ENCODE peak calls at places on chromosomes 13 and 19, in four cellular contexts. V, J, S and P are unnamed samples. For H3K27me3, the result is how much of the 10 kb centered on the place peaks cover.

GRCh38 chr13:44762946-44763345 is 186.8 kb upstream of the TSC22D1 start:
- DNase-seq in S (no peak), J (no peak), V (no peak), P (no peak)

GRCh38 chr19:56269348-56269747 is 3.2 kb upstream of the EDDM13 start:
- DNase-seq in V (no peak), S (no peak), J (no peak), P (no peak)

GRCh38 chr19:5585461-5586299 is 17.9 kb upstream of the TINCR start:
- DNase-seq in J (peak), V (peak), S (no peak), P (no peak)

GRCh38 chr19:18796239-18796638 is 5.1 kb upstream of the COMP start:
- DNase-seq in J (no peak), S (no peak), V (no peak), P (no peak)

GRCh38 chr19:5184930-5185329 is 155.7 kb downstream of the PTPRS start:
- DNase-seq in V (no peak), S (no peak), J (no peak), P (no peak)

GRCh38 chr13:66528903-66529576 is 701.1 kb downstream of the PCDH9 start:
- DNase-seq in V (no peak), J (no peak), S (no peak), P (no peak)

GRCh38 chr13:87287721-87288120 is 383.4 kb upstream of the SLITRK5 start:
- DNase-seq in J (no peak), S (no peak), V (no peak), P (no peak)

GRCh38 chr13:114105351-114106225 is 26.8 kb downstream of the RASA3 start:
- DNase-seq in J (no peak), V (no peak), S (no peak), P (no peak)

GRCh38 chr19:39411832-39412099 is 703 bp upstream of the PLEKHG2 start:
- DNase-seq in S (peak), V (no peak), J (peak), P (peak)

GRCh38 chr13:102901615-102902305 is 55.9 kb downstream of the ERCC5 start:
- DNase-seq in V (no peak), S (no peak), J (no peak), P (no peak)

GRCh38 chr13:70125693-70126092 is 17.4 kb upstream of the KLHL1 start:
- DNase-seq in S (no peak), J (peak), V (no peak), P (no peak)

GRCh38 chr13:94252209-94252608 is 227.3 kb downstream of the DCT start:
- DNase-seq in J (no peak), S (no peak), V (no peak), P (no peak)

GRCh38 chr19:6394831-6395230 is 1.9 kb upstream of the GTF2F1 start:
- DNase-seq in V (no peak), J (no peak), S (no peak), P (no peak)

GRCh38 chr19:45340232-45340898 is at the start of gene KLC3:
- DNase-seq in J (peak), S (no peak), V (no peak), P (no peak)

GRCh38 chr13:57136093-57136492 is 4.6 kb upstream of the PRR20A start:
- DNase-seq in V (no peak), J (no peak), S (no peak), P (no peak)

GRCh38 chr19:10780368-10780767 is 55.6 kb downstream of the TMED1 start:
- DNase-seq in S (no peak), V (no peak), J (no peak), P (no peak)

GRCh38 chr13:21022694-21023325 is 38.6 kb downstream of the LATS2 start:
- DNase-seq in J (no peak), V (no peak), S (peak), P (no peak)

GRCh38 chr19:7926021-7926726 is at the start of gene CTXN1:
- DNase-seq in V (no peak), S (no peak), J (peak), P (no peak)

GRCh38 chr19:56566904-56567273 is 379 bp upstream of the ZNF470 start:
- DNase-seq in V (no peak), J (no peak), S (no peak), P (no peak)

GRCh38 chr13:21475115-21475514 is 16.0 kb upstream of the ZDHHC20 start:
- DNase-seq in J (no peak), V (no peak), S (no peak), P (no peak)

GRCh38 chr19:44939668-44940067 is 2.4 kb upstream of the APOC4 start:
- DNase-seq in S (peak), J (no peak), V (no peak), P (no peak)

GRCh38 chr19:34489175-34489574 is 7.6 kb downstream of the WTIP start:
- DNase-seq in S (no peak), V (no peak), J (no peak), P (no peak)

GRCh38 chr13:49967456-49967855 is 29.4 kb upstream of the TRIM13 start:
- DNase-seq in V (no peak), S (no peak), J (no peak), P (no peak)

GRCh38 chr19:57171551-57172081 is 4.3 kb upstream of the DUXA start:
- DNase-seq in V (no peak), S (peak), J (peak), P (no peak)

GRCh38 chr19:42108527-42109389 is 23.5 kb downstream of the POU2F2 start:
- DNase-seq in V (peak), S (peak), J (peak), P (peak)

GRCh38 chr13:113930711-113931637 is 42.9 kb downstream of the C13orf46 start:
- DNase-seq in S (no peak), J (no peak), V (no peak), P (peak)

GRCh38 chr19:13053761-13054604 is 48.7 kb downstream of the LYL1 start:
- DNase-seq in S (peak), J (no peak), V (no peak), P (no peak)

GRCh38 chr19:34851277-34851804 is 75.4 kb upstream of the ZNF30 start:
- DNase-seq in S (peak), V (no peak), J (no peak), P (no peak)

GRCh38 chr13:45119469-45119989 is 781 bp upstream of the GTF2F2 start:
- DNase-seq in J (no peak), V (no peak), S (no peak), P (peak)

DNA sequence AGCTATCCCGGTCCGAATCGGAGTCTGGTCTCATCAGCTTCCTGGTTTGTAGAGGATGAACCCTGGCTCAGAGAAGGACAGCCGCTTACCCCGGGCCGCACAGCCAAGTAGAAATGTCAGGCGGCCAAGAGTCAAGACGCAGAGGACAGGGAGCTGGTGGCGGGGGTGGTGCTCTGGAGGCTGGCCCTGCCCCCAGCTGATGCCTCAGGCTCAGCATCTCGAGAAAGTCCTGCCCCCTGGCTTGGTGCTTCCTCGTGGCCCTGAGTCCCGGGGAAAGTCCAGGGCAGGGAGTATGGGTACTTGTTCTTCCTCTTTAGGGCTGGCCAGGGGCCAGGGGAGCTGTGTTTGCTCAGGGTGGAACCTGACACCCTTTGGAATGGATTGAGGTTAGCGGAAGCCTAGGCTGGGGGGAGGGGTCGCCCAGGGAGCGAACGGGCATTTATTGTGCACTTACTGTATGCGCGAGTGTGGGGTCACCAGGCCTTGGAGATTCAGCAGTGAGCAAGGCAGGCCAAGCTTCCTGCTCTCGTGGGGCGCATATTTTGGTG is 2.2 kb downstream of the TJP3 start:
- DNase-seq in V (no peak), J (peak), S (peak), P (no peak)
- TF ChIP-seq SUZ12 in V (no peak), J (no peak), S (no peak), P (no peak)

GRCh38 chr13:27826379-27827353 is 34.4 kb downstream of the GSX1 start:
- DNase-seq in V (peak), J (peak), S (peak), P (peak)

GRCh38 chr13:27825153-27825552 is 32.9 kb downstream of the GSX1 start:
- DNase-seq in J (no peak), S (no peak), V (no peak), P (no peak)

GRCh38 chr13:27822873-27823311 is 30.6 kb downstream of the GSX1 start:
- DNase-seq in J (no peak), S (no peak), V (no peak), P (no peak)

GRCh38 chr13:27822258-27822872 is 30.1 kb downstream of the GSX1 start:
- DNase-seq in J (no peak), V (no peak), S (no peak), P (no peak)

DNA sequence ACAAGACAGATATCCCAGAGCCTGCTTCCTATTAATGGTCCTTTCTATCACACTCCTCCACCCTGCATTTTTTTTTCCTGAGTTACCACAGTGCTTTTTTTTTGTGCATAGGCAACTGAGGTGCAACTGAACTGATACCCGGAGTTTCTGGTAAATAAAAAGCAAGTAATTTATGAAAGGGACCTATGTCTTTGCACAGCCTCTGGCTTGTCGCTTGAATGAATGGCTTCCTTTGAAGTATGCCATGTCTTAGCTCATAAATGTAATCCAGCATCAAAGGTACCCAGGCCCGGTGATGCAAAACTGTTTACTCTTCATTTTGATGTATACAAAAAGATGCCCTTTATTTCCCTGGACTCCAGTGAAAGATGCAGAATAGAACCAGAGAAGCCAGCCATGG is 31.8 kb downstream of the GSX1 start:
- DNase-seq in S (no peak), J (no peak), V (no peak), P (no peak)
- H3K27me3 ChIP-seq in S (under half), J (half or more), V (half or more), P (under half)

DNA sequence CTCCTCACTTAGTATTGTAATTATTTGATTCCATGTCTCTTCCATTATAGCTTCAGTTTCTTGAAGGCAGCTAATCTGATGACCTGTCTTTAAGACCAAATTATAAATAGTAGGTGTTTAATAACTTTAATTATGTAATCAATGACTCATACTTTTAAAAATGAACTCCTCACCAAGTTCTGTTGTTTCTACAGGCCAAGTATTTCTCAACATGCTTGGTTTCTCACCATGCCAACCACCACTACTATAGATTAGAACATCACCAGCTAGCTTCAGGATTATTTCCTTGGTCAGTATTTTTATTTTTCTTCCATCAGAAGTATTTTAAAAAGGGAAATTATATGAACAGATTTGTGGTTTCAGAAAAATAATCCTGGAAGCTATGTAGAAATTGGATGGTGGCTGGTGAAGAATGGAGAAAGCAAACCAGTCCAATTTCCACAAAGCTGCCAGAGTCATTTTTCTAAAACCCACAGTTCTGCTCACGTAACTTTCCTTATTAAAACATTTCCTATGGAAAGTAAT is 237.7 kb upstream of the DACH1 start:
- DNase-seq in V (no peak), J (no peak), S (no peak), P (no peak)
- TF ChIP-seq SUZ12 in V (no peak), J (no peak), S (no peak), P (no peak)

GRCh38 chr13:104357672-104358314 is 1291.6 kb upstream of the SLC10A2 start:
- DNase-seq in S (no peak), V (no peak), J (no peak), P (no peak)

DNA sequence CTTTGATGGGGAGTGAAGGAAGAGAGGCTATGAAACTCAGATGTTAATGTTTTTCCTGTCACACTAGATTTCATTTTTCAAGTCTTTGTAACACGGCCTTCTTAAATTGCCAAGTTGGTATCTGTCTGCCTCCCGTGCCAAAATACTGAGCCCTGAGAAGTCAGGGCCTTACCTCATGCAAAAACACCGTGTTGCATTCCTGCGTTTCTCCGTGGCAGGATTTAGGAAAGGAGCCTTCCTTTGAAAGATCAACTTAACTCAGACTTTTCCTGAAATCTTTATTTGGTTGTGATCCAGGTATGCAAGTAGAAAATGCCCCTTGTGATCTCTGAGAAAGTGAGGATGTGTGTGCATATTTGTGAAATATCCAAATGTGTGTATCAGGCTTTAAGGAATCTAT is 1291.0 kb upstream of the SLC10A2 start:
- DNase-seq in S (no peak), J (no peak), V (peak), P (no peak)
- H3K27me3 ChIP-seq in S (under half), J (under half), V (under half), P (under half)